ENCODE peak calls at places on chromosomes 11 and 22, in six cellular contexts. U is NCI-H1092, R is iPS-NIHi11, Z is AG04450, A is RPMI7951, T is nephron progenitor cell. S is an unnamed sample.

GRCh38 chr22:44901301-44901700 is 108.5 kb downstream of the PHF21B start:
- DNase-seq in R (no peak), T (no peak), U (no peak), A (no peak), Z (no peak), S (no peak)

GRCh38 chr11:122633219-122633829 is 22.2 kb upstream of the UBASH3B start:
- DNase-seq in R (peak; percentile 49), Z (no peak), U (peak; percentile 52), T (peak; percentile 13), A (peak; percentile 65), S (no peak)

GRCh38 chr22:49768511-49768910 is 59.2 kb downstream of the BRD1 start:
- DNase-seq in R (peak; percentile 6), U (no peak), A (no peak), Z (no peak), T (no peak), S (no peak)

GRCh38 chr11:33622231-33622630 is 78.4 kb downstream of the C11orf91 start:
- DNase-seq in U (no peak), Z (no peak), R (no peak), A (peak; percentile 65), T (no peak), S (no peak)

GRCh38 chr11:288328-289144 is at the start of gene PGGHG:
- DNase-seq in U (no peak), T (peak; percentile 81), R (peak; percentile 95), Z (no peak), A (peak; percentile 54), S (peak; percentile 61)

GRCh38 chr11:13260196-13260962 is 17.2 kb upstream of the BMAL1 start:
- DNase-seq in R (no peak), T (no peak), A (no peak), U (no peak), Z (no peak), S (no peak)

GRCh38 chr11:60169264-60169915 is 13.5 kb downstream of the MS4A6A start:
- DNase-seq in A (no peak), U (no peak), Z (no peak), R (no peak), T (peak; percentile 4), S (peak; percentile 24)

GRCh38 chr22:46846154-46846831 is 83.8 kb downstream of the TBC1D22A start:
- DNase-seq in U (no peak), T (no peak), A (no peak), Z (no peak), R (no peak), S (peak; percentile 15)

GRCh38 chr11:69048718-69049489 is at the start of gene TPCN2:
- DNase-seq in U (peak; percentile 98), Z (peak; percentile 92), T (peak; percentile 99), A (peak; percentile 93), R (peak; percentile 100), S (peak; percentile 94)

GRCh38 chr22:42270512-42271190 is at the start of gene TCF20:
- DNase-seq in A (peak; percentile 70), R (peak; percentile 95), T (peak; percentile 81), U (peak; percentile 76), Z (no peak), S (peak; percentile 84)

GRCh38 chr11:9206496-9206895 is 58.7 kb downstream of the DENND5A start:
- DNase-seq in R (no peak), Z (peak; percentile 37), A (peak; percentile 34), T (no peak), U (no peak), S (no peak)

GRCh38 chr11:1888811-1889526 is 2.7 kb downstream of the PRR33 start:
- DNase-seq in U (no peak), T (no peak), A (peak; percentile 32), R (peak; percentile 24), Z (no peak), S (peak; percentile 84)

GRCh38 chr11:104333977-104334376 is 170.0 kb upstream of the PDGFD start:
- DNase-seq in A (no peak), U (no peak), Z (no peak), R (no peak), T (no peak), S (peak; percentile 12)

GRCh38 chr11:8283510-8284272 is 20.0 kb upstream of the LMO1 start:
- DNase-seq in R (peak; percentile 70), T (peak; percentile 68), Z (no peak), U (no peak), A (peak; percentile 5), S (no peak)

GRCh38 chr22:49894321-49895072 is 23.7 kb downstream of the ALG12 start:
- DNase-seq in T (no peak), U (no peak), R (no peak), A (peak; percentile 46), Z (no peak), S (no peak)

GRCh38 chr11:115420524-115420923 is 83.7 kb downstream of the CADM1 start:
- DNase-seq in R (no peak), A (no peak), U (peak; percentile 84), T (no peak), Z (no peak), S (no peak)

GRCh38 chr11:42234381-42235035 is 775.1 kb upstream of the LRRC4C start:
- DNase-seq in U (no peak), R (no peak), A (peak; percentile 4), Z (no peak), T (no peak), S (no peak)